ENCODE peak calls at places on chromosome 10, in nine cellular contexts. J, K, E, N, C, O, Y, W and P are unnamed samples.

GRCh38 chr10:81182296-81182695 is 644.6 kb downstream of the SH2D4B start:
- DNase-seq in N (no peak), Y (no peak), O (no peak), W (no peak), K (no peak), C (no peak), J (no peak), E (no peak), P (no peak)

GRCh38 chr10:121772406-121772805 is 155.4 kb downstream of the ATE1 start:
- DNase-seq in E (no peak), O (no peak), K (no peak), N (no peak), C (no peak), J (no peak), Y (no peak), W (no peak), P (no peak)

GRCh38 chr10:114767589-114768393 is 53.8 kb upstream of the FHIP2A start:
- DNase-seq in Y (peak; percentile 65), N (no peak), W (no peak), O (peak; percentile 56), C (peak; percentile 65), J (peak; percentile 44), K (no peak), E (no peak), P (peak; percentile 34)

GRCh38 chr10:77082601-77083252 is 554.9 kb downstream of the KCNMA1 start:
- DNase-seq in J (no peak), N (no peak), E (no peak), Y (no peak), O (no peak), W (no peak), C (no peak), K (no peak), P (no peak)

GRCh38 chr10:49748006-49748405 is 14.1 kb downstream of the OGDHL start:
- DNase-seq in O (no peak), Y (peak; percentile 9), J (no peak), N (no peak), W (no peak), E (no peak), K (no peak), C (no peak), P (no peak)

GRCh38 chr10:132257907-132258306 is 49.8 kb downstream of the STK32C start:
- DNase-seq in E (no peak), J (no peak), K (no peak), O (no peak), N (no peak), C (no peak), Y (no peak), W (no peak), P (no peak)

GRCh38 chr10:99234067-99234738 is 1.4 kb downstream of the HPSE2 start:
- DNase-seq in E (peak; percentile 66), N (peak; percentile 7), J (no peak), Y (peak; percentile 55), W (peak; percentile 17), O (peak; percentile 64), K (peak; percentile 72), C (peak; percentile 50), P (no peak)

GRCh38 chr10:111344804-111345203 is 268.0 kb downstream of the ADRA2A start:
- DNase-seq in C (no peak), O (no peak), N (no peak), K (no peak), W (no peak), E (no peak), Y (no peak), J (no peak), P (no peak)

GRCh38 chr10:124547651-124548168 is 86.1 kb downstream of the LHPP start:
- DNase-seq in J (no peak), N (peak; percentile 68), Y (no peak), E (no peak), W (no peak), O (no peak), K (no peak), C (no peak), P (no peak)

GRCh38 chr10:133068111-133068740 is 19.5 kb upstream of the ADGRA1 start:
- DNase-seq in E (no peak), O (no peak), C (no peak), K (no peak), Y (no peak), N (no peak), W (no peak), J (no peak), P (no peak)

GRCh38 chr10:89163265-89163995 is 43.7 kb downstream of the CH25H start:
- DNase-seq in J (no peak), W (peak; percentile 76), C (peak; percentile 41), E (peak; percentile 74), O (peak; percentile 55), N (no peak), Y (peak; percentile 27), K (peak; percentile 72), P (peak; percentile 15)

GRCh38 chr10:46272863-46273415 is 13.9 kb upstream of the ANTXRL start:
- DNase-seq in N (no peak), C (no peak), W (no peak), O (peak; percentile 10), J (no peak), Y (peak; percentile 10), E (no peak), K (no peak), P (no peak)

GRCh38 chr10:114399576-114399975 is 4.7 kb downstream of the AFAP1L2 start:
- DNase-seq in K (no peak), W (no peak), N (no peak), Y (no peak), O (no peak), E (no peak), J (no peak), C (no peak), P (no peak)

GRCh38 chr10:122045212-122045611 is 56.2 kb downstream of the TACC2 start:
- DNase-seq in O (no peak), W (no peak), K (no peak), E (no peak), N (no peak), J (no peak), Y (no peak), C (no peak), P (no peak)

GRCh38 chr10:119575506-119575905 is 21.3 kb downstream of the TIAL1 start:
- DNase-seq in O (no peak), K (no peak), N (no peak), C (no peak), W (no peak), Y (no peak), J (peak; percentile 21), E (no peak), P (no peak)

GRCh38 chr10:92200564-92200963 is 90.3 kb downstream of the CPEB3 start:
- DNase-seq in E (no peak), K (no peak), C (no peak), J (no peak), W (no peak), N (peak; percentile 3), O (no peak), Y (no peak), P (no peak)

GRCh38 chr10:96448021-96448457 is 65.7 kb downstream of the TLL2 start:
- DNase-seq in C (peak; percentile 14), W (peak; percentile 21), J (no peak), K (peak; percentile 74), O (no peak), Y (no peak), E (no peak), N (no peak), P (no peak)

GRCh38 chr10:97056003-97056630 is 129.6 kb downstream of the SLIT1 start:
- DNase-seq in J (no peak), O (no peak), C (no peak), N (no peak), E (no peak), W (no peak), K (no peak), Y (no peak), P (no peak)

GRCh38 chr10:92239600-92240288 is 51.1 kb downstream of the CPEB3 start:
- DNase-seq in O (peak; percentile 35), C (peak; percentile 46), Y (peak; percentile 47), W (no peak), E (peak; percentile 71), N (no peak), K (peak; percentile 74), J (peak; percentile 25), P (peak; percentile 61)

GRCh38 chr10:69499726-69500689 is 48.7 kb downstream of the TSPAN15 start:
- DNase-seq in J (no peak), N (no peak), E (no peak), C (no peak), W (no peak), O (no peak), K (peak; percentile 54), Y (peak; percentile 25), P (no peak)
- H3K4me1 ChIP-seq in J (peaks cover 8% of the 10 kb centered on the region), N (peaks cover 3% of the 10 kb centered on the region), E (peaks cover 9% of the 10 kb centered on the region), C (no peaks in the 10 kb centered on the region), W (no peaks in the 10 kb centered on the region), O (peaks cover 7% of the 10 kb centered on the region), K (no peaks in the 10 kb centered on the region), Y (peaks cover 19% of the 10 kb centered on the region), P (no peaks in the 10 kb centered on the region)

DNA sequence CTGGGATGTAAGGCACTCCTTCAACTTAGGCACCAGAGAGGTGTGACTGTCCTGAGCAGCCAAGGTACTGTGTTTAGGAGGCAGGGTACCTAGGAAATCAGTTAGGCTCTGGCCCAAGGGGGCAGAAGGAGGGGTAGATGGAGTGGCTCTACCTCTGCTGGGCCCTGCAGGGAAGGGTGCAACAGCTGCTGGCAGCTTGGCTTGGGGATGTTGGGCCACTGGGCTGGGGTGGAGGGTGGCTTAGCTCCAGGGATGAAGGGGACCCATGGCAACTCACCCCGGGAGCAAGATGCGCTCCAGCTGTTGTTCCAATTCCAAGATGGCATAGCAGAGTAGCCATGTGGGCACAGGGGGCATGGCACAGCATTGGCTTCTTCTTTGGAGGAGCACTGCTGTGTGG is 42.1 kb downstream of the NEURL1 start:
- DNase-seq in Y (peak; percentile 8), W (no peak), C (no peak), E (peak; percentile 18), K (no peak), N (no peak), O (no peak), J (no peak), P (no peak)
- TF ChIP-seq EP300 in Y (no peak), W (no peak), C (no peak), E (no peak), K (no peak), N (no peak), O (no peak), J (no peak), P (no peak)

GRCh38 chr10:11472158-11472753 is 139.2 kb downstream of the USP6NL start:
- DNase-seq in W (no peak), O (peak; percentile 59), E (no peak), Y (peak; percentile 65), J (peak; percentile 51), C (peak; percentile 58), K (peak; percentile 76), N (peak; percentile 79), P (peak; percentile 72)
- H3K4me1 ChIP-seq in W (no peaks in the 10 kb centered on the region), O (no peaks in the 10 kb centered on the region), E (no peaks in the 10 kb centered on the region), Y (no peaks in the 10 kb centered on the region), J (no peaks in the 10 kb centered on the region), C (no peaks in the 10 kb centered on the region), K (no peaks in the 10 kb centered on the region), N (no peaks in the 10 kb centered on the region), P (peaks cover 6% of the 10 kb centered on the region)

DNA sequence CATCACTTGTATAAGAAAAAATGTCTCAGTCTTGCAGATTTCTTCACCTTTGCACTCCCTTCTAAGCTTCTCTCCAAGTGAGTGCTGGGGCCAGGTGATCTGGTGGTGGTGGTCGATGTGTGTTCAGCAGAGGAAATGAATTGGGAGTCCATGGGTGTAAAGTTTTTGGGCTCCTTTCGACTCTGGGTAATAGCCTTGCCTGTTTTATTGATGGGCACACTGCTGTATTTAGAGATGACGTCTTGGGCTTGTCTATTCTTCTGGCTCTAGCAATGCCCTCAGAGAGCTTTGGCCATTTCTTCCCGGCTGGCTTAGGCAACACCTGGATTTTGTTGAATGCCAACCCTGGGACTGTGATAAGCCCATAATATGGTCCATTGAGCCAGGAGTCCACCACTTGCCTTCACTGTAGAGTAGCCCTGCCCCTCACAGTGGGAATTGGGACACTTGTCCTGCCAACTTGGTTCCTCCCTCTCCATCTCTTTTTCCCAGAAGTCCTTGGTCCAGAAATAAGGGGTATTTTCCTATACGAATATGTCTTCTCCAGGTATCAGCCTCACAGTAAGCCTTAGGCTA is 11.7 kb downstream of the PNLIP start:
- DNase-seq in E (no peak), C (no peak), N (no peak), K (no peak), W (no peak), O (no peak), Y (no peak), J (no peak), P (no peak)
- TF ChIP-seq EP300 in E (no peak), C (no peak), N (no peak), K (no peak), W (no peak), O (no peak), Y (no peak), J (no peak), P (no peak)